ENCODE peak calls at places on chromosomes 3 and 15, in six cellular contexts. C is K562, G is H1, L is GM12878, M is HepG2, E is GM12892. Z is an unnamed sample.

GRCh38 chr3:167823738-167824137 is 88.2 kb downstream of the SERPINI1 start:
- DNase-seq in M (no peak), C (no peak), E (no peak), G (no peak), L (no peak), Z (no peak)

GRCh38 chr3:33171580-33171979 is 47.0 kb downstream of the SUSD5 start:
- DNase-seq in M (no peak), G (no peak), C (no peak), E (no peak), L (no peak), Z (no peak)

GRCh38 chr15:96019114-96019513 is 311.4 kb upstream of the NR2F2 start:
- DNase-seq in E (no peak), M (no peak), L (no peak), C (no peak), G (no peak), Z (no peak)

GRCh38 chr3:46929324-46929723 is 47.2 kb downstream of the CCDC12 start:
- DNase-seq in C (no peak), L (no peak), M (no peak), E (no peak), G (no peak), Z (no peak)

GRCh38 chr3:55651011-55651410 is 163.9 kb upstream of the WNT5A start:
- DNase-seq in E (no peak), M (no peak), L (no peak), C (no peak), G (no peak), Z (no peak)

GRCh38 chr15:40238481-40238926 is 359 bp upstream of the PAK6 start:
- DNase-seq in C (no peak), M (no peak), G (peak), L (no peak), E (no peak), Z (no peak)

GRCh38 chr3:79368403-79368802 is 399.4 kb downstream of the ROBO1 start:
- DNase-seq in E (no peak), M (no peak), L (no peak), G (no peak), C (no peak), Z (no peak)

GRCh38 chr3:35709691-35710090 is 70.4 kb downstream of the ARPP21 start:
- DNase-seq in L (no peak), M (no peak), C (no peak), E (no peak), G (no peak), Z (no peak)

GRCh38 chr3:45981321-45982038 is 14.1 kb downstream of the FYCO1 start:
- DNase-seq in E (no peak), G (no peak), M (no peak), L (no peak), C (peak), Z (no peak)

GRCh38 chr3:121592856-121593702 is at the start of gene FBXO40:
- DNase-seq in C (peak), M (no peak), E (no peak), G (peak), L (no peak), Z (no peak)

GRCh38 chr15:70302360-70302759 is 204.6 kb upstream of the TLE3 start:
- DNase-seq in E (no peak), M (no peak), G (no peak), C (no peak), L (no peak), Z (no peak)

GRCh38 chr3:141127344-141128125 is 76.4 kb downstream of the SPSB4 start:
- DNase-seq in C (no peak), L (no peak), M (no peak), G (no peak), E (no peak), Z (no peak)

GRCh38 chr15:71925145-71925544 is 114.8 kb downstream of the NR2E3 start:
- DNase-seq in L (no peak), M (no peak), C (no peak), E (no peak), G (no peak), Z (no peak)

GRCh38 chr3:193040836-193041672 is 123.4 kb upstream of the MB21D2 start:
- DNase-seq in E (no peak), M (peak), G (no peak), C (peak), L (peak), Z (peak)

GRCh38 chr15:48965972-48966371 is 2.3 kb upstream of the SHC4 start:
- DNase-seq in E (no peak), M (no peak), G (no peak), L (peak), C (peak), Z (no peak)

GRCh38 chr3:29922990-29923746 is 642.3 kb downstream of the RBMS3 start:
- DNase-seq in G (no peak), L (no peak), M (peak), E (no peak), C (no peak), Z (no peak)

GRCh38 chr3:55567121-55567520 is 80.0 kb upstream of the WNT5A start:
- DNase-seq in E (no peak), M (no peak), C (no peak), G (no peak), L (no peak), Z (no peak)

GRCh38 chr15:71743861-71744382 is 66.4 kb upstream of the NR2E3 start:
- DNase-seq in M (peak), G (peak), C (peak), L (no peak), E (no peak), Z (peak)

GRCh38 chr15:65409284-65409631 is 13.5 kb downstream of the IGDCC4 start:
- DNase-seq in G (no peak), L (no peak), E (no peak), M (peak), C (peak), Z (no peak)

GRCh38 chr15:100778831-100779288 is 100.8 kb upstream of the ALDH1A3 start:
- DNase-seq in G (peak), M (no peak), L (no peak), C (no peak), E (no peak), Z (no peak)

GRCh38 chr3:62171789-62172188 is 201.6 kb downstream of the FEZF2 start:
- DNase-seq in G (no peak), L (no peak), M (no peak), E (no peak), C (no peak), Z (no peak)

GRCh38 chr15:99566157-99566900 is 545 bp downstream of the MEF2A start:
- DNase-seq in C (peak), G (peak), E (peak), M (no peak), L (no peak), Z (peak)

GRCh38 chr3:133834621-133835417 is 29.2 kb downstream of the SRPRB start:
- DNase-seq in L (no peak), G (no peak), C (no peak), M (no peak), E (no peak), Z (no peak)

GRCh38 chr15:96417760-96418130 is 87.2 kb downstream of the NR2F2 start:
- DNase-seq in M (no peak), C (no peak), L (no peak), G (no peak), E (no peak), Z (no peak)

GRCh38 chr3:41881233-41881821 is 80.6 kb downstream of the ULK4 start:
- DNase-seq in C (peak), G (no peak), E (no peak), L (no peak), M (peak), Z (no peak)

GRCh38 chr3:51967384-51968174 is at the start of gene PCBP4:
- DNase-seq in M (peak), L (no peak), E (no peak), G (peak), C (peak), Z (peak)

GRCh38 chr3:100682056-100682853 is 27.0 kb upstream of the TFG start:
- DNase-seq in C (no peak), L (no peak), M (no peak), E (no peak), G (no peak), Z (no peak)

GRCh38 chr3:58049143-58049785 is 41.0 kb downstream of the FLNB start:
- DNase-seq in G (peak), M (peak), E (no peak), C (peak), L (no peak), Z (no peak)

GRCh38 chr3:135260025-135260424 is 465.0 kb downstream of the EPHB1 start:
- DNase-seq in C (no peak), L (no peak), G (no peak), E (no peak), M (no peak), Z (no peak)

GRCh38 chr3:30934208-30934550 is 39.7 kb upstream of the GADL1 start:
- DNase-seq in C (peak), M (peak), E (no peak), L (no peak), G (no peak), Z (no peak)
- TF ChIP-seq TAF1 in C (no peak), M (no peak), E (no peak), L (no peak), G (no peak), Z (no peak)

DNA sequence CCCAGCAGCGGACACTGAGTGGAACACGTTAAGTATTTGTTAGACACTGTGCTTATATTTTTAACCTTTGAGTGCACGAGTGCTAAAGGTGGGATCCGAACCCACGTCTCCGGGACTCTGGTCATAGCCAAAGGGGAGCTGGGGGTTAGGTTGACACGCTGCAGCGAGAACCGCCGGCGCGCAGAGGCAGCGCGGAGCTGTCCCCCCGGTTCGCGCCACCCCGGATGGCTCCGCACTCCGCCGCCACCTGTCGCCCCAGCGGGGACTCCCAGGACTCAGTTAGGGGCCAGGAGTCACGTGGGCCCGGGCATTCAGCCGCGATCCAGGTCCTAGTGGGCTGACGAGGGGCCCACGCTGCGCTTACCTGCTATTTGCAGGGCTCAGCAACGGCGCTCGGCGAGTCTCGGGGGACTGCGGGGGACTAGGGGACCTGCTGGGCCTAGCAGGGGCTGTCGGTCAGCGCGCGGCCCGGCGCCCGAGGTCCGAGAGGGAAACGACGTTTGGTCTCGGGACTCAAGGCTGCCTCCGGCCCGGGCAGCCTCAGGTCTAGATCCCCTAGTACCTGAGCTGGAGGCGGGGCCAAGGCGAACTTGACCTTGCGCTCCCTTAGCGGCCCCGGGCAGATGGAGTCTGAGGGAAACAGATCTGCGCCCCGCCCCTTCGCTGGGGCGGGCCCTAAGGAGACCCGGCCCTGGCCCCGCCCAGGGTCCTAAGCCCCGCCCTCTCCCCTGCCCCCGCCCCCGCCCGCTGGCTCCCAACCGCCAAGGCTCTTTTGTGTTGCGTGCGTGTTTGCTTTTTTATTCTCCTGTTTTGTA is at the start of gene NMNAT3:
- DNase-seq in M (peak), E (peak), L (no peak), C (peak), G (peak), Z (peak)
- TF ChIP-seq POLR2A in M (no peak), E (no peak), L (no peak), C (peak), G (no peak), Z (no peak)

GRCh38 chr15:57878573-57878972 is 172.1 kb downstream of the POLR2M start:
- DNase-seq in G (no peak), M (no peak), C (no peak), E (no peak), L (no peak), Z (no peak)
- TF ChIP-seq TAF1 in G (no peak), M (no peak), C (no peak), E (no peak), L (no peak), Z (no peak)

GRCh38 chr3:126540342-126540849 is 16.4 kb downstream of the CHST13 start:
- DNase-seq in G (no peak), E (no peak), C (peak), L (no peak), M (no peak), Z (no peak)
- TF ChIP-seq POLR2A in G (no peak), E (no peak), C (no peak), L (no peak), M (no peak), Z (no peak)

DNA sequence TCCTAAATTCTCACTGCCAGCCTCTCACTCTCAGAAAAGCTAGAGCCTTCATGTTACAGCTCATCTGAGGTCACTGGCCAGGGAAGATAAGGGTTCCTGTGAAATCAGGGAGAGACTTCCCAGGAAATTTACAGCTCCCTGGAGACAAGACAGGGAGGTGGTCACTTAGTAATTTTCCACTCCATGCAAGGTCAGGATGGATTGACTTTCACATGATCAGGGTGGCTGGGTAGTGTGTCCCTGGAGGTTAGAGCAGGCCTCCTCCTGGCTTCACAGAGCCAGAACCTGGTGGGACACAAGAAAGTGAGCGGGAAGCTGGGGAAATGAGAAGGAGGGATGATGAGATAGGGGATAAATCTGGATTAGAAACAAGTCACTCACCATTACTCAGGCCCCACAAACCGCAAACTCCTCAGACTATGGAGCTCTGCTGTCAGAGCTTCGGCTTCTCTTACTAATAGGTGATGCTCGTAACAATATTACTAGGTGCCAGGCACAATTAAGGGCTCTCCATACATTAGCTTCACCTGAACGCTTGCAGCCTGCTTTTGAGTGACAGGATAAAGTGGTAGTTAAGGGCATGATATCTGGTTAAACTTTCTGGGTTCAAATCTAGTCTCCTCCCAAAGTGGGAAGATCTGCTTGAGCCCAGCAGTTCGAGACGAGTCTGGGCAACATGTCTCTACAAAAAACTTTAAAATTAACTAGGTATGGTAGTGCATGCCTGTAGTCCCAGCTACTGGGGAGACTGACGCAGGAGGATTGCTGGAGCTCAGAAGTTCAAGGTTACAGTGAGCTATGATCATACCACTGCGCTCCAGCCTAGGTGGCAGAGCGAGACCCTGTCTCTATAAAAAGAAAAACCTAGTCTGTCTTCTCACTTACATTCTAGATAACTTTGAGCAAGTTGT is 24.9 kb downstream of the DUOX2 start:
- DNase-seq in L (no peak), E (no peak), G (no peak), M (peak), C (peak), Z (no peak)
- TF ChIP-seq TAF1 in L (no peak), E (no peak), G (no peak), M (no peak), C (no peak), Z (no peak)

Z was measured in GM12891.